ENCODE peak calls at places on chromosomes 3 and 15, in nine cellular contexts. A, G, D, P, N, S, L, H and R are unnamed samples.

GRCh38 chr3:197368821-197369220 is 70.4 kb upstream of the DLG1 start:
- DNase-seq in L (no peak), N (peak; percentile 30), H (no peak), G (no peak), D (no peak), S (no peak), A (no peak), P (no peak), R (no peak)

GRCh38 chr3:133799794-133800585 is 5.6 kb upstream of the SRPRB start:
- DNase-seq in S (no peak), A (no peak), H (no peak), P (peak; percentile 54), G (peak; percentile 39), D (no peak), L (no peak), N (no peak), R (no peak)

GRCh38 chr3:48364840-48365239 is 7.2 kb upstream of the FBXW12 start:
- DNase-seq in N (no peak), D (no peak), L (no peak), S (no peak), P (no peak), G (no peak), A (no peak), H (no peak), R (no peak)

GRCh38 chr3:197417896-197418618 is 119.6 kb upstream of the DLG1 start:
- DNase-seq in H (no peak), P (no peak), S (no peak), N (peak; percentile 14), D (no peak), L (no peak), A (no peak), G (no peak), R (no peak)

GRCh38 chr15:59170295-59170881 is 36.3 kb upstream of the LDHAL6B start:
- DNase-seq in N (no peak), S (peak; percentile 37), P (no peak), D (peak; percentile 72), L (no peak), A (no peak), G (no peak), H (no peak), R (peak; percentile 78)

GRCh38 chr3:133570139-133570936 is 3.1 kb upstream of the CDV3 start:
- DNase-seq in D (peak; percentile 89), H (no peak), P (no peak), G (no peak), L (no peak), A (no peak), N (no peak), S (no peak), R (peak; percentile 56)

GRCh38 chr3:194598771-194599557 is 34.3 kb downstream of the TMEM44 start:
- DNase-seq in L (no peak), S (no peak), H (no peak), P (no peak), D (peak; percentile 98), A (no peak), N (no peak), G (no peak), R (no peak)

GRCh38 chr3:155158361-155159037 is 78.4 kb downstream of the MME start:
- DNase-seq in H (no peak), G (no peak), A (no peak), P (no peak), L (no peak), D (no peak), S (no peak), N (no peak), R (no peak)

GRCh38 chr15:57550640-57551039 is 41.1 kb upstream of the MYZAP start:
- DNase-seq in H (no peak), S (peak; percentile 3), P (no peak), A (no peak), D (no peak), G (no peak), L (no peak), N (no peak), R (no peak)

GRCh38 chr3:192410684-192410960 is 316.7 kb downstream of the FGF12 start:
- DNase-seq in P (no peak), S (no peak), D (no peak), A (no peak), N (no peak), H (no peak), G (no peak), L (no peak), R (no peak)

GRCh38 chr3:176275113-176275512 is 922.2 kb downstream of the TBL1XR1 start:
- DNase-seq in D (no peak), G (peak; percentile 26), P (no peak), A (no peak), N (no peak), L (no peak), S (no peak), H (no peak), R (no peak)

GRCh38 chr15:42549052-42549491 is 434 bp downstream of the HAUS2 start:
- DNase-seq in A (no peak), H (no peak), G (peak; percentile 78), S (no peak), P (peak; percentile 75), L (no peak), N (no peak), D (no peak), R (peak; percentile 12)

GRCh38 chr15:44312108-44312507 is 23.6 kb downstream of the GOLM2 start:
- DNase-seq in H (no peak), G (no peak), P (no peak), S (no peak), N (no peak), A (no peak), L (no peak), D (no peak), R (no peak)

GRCh38 chr15:39624806-39625205 is 43.9 kb downstream of the THBS1 start:
- DNase-seq in H (peak; percentile 80), D (peak; percentile 91), S (no peak), L (no peak), N (peak; percentile 83), G (no peak), P (no peak), A (peak; percentile 72), R (peak; percentile 41)

GRCh38 chr3:115194461-115194860 is 47.4 kb upstream of the ZBTB20 start:
- DNase-seq in A (no peak), L (no peak), P (no peak), S (no peak), H (no peak), G (no peak), D (peak; percentile 51), N (no peak), R (no peak)

GRCh38 chr3:13019243-13019701 is 54.0 kb downstream of the IQSEC1 start:
- DNase-seq in P (no peak), G (no peak), N (peak; percentile 85), H (no peak), D (peak; percentile 81), A (peak; percentile 71), S (no peak), L (no peak), R (peak; percentile 63)

GRCh38 chr15:70200511-70200991 is 102.8 kb upstream of the TLE3 start:
- DNase-seq in P (peak; percentile 18), H (no peak), N (no peak), S (peak; percentile 2), A (no peak), D (no peak), G (peak; percentile 85), L (no peak), R (no peak)

GRCh38 chr3:81308296-81308695 is 453.1 kb downstream of the GBE1 start:
- DNase-seq in N (no peak), L (no peak), A (no peak), D (peak; percentile 21), G (no peak), P (no peak), S (no peak), H (no peak), R (no peak)

GRCh38 chr3:113626513-113627371 is 69.7 kb downstream of the USF3 start:
- DNase-seq in N (peak; percentile 82), A (peak; percentile 7), G (peak; percentile 81), H (no peak), L (no peak), S (peak; percentile 11), D (peak; percentile 71), P (peak; percentile 77), R (peak; percentile 41)

GRCh38 chr15:28014623-28015200 is 84.4 kb downstream of the OCA2 start:
- DNase-seq in H (no peak), A (no peak), D (no peak), P (no peak), N (no peak), S (no peak), G (no peak), L (no peak), R (no peak)

GRCh38 chr3:155382396-155383042 is 89.0 kb upstream of the STRIT1 start:
- DNase-seq in A (no peak), S (peak; percentile 13), P (peak; percentile 55), N (peak; percentile 69), L (no peak), D (peak; percentile 68), H (no peak), G (peak; percentile 91), R (peak; percentile 47)

GRCh38 chr15:34161329-34161953 is 48.5 kb downstream of the KATNBL1 start:
- DNase-seq in H (no peak), G (no peak), N (no peak), L (no peak), P (peak; percentile 26), D (no peak), A (no peak), S (no peak), R (no peak)

GRCh38 chr3:53956591-53956990 is 64.9 kb upstream of the SELENOK start:
- DNase-seq in N (no peak), S (no peak), D (no peak), L (no peak), A (no peak), P (no peak), G (no peak), H (no peak), R (no peak)

GRCh38 chr3:99114565-99115291 is 213.2 kb upstream of the DCBLD2 start:
- DNase-seq in G (peak; percentile 45), H (no peak), L (no peak), D (peak; percentile 61), A (peak; percentile 16), S (no peak), N (no peak), P (no peak), R (no peak)

GRCh38 chr3:57983734-57984518 is 24.3 kb upstream of the FLNB start:
- DNase-seq in L (peak; percentile 35), A (peak; percentile 66), P (peak; percentile 87), N (peak; percentile 82), D (peak; percentile 82), G (peak; percentile 89), S (peak; percentile 11), H (peak; percentile 31), R (peak; percentile 77)

GRCh38 chr3:106825962-106826605 is 551.2 kb upstream of the CCDC54 start:
- DNase-seq in A (peak; percentile 51), L (no peak), H (no peak), D (peak; percentile 85), P (no peak), G (no peak), S (no peak), N (no peak), R (no peak)